ENCODE peak calls at places on chromosome 6, in six cellular contexts. Z is CD8-positive, alpha-beta T cell; B is suprapubic skin; F is spleen; S is endodermal cell; I is AG04449. C is an unnamed sample.

GRCh38 chr6:10759884-10760329 is 12.3 kb downstream of the TMEM14B start:
- DNase-seq in Z (no peak), B (no peak), F (no peak), S (no peak), I (peak; percentile 14), C (no peak)

GRCh38 chr6:11278207-11278559 is 45.7 kb upstream of the NEDD9 start:
- DNase-seq in Z (no peak), B (no peak), F (no peak), S (no peak), I (no peak), C (no peak)

GRCh38 chr6:131694832-131695426 is 6.3 kb downstream of the OR2A4 start:
- DNase-seq in Z (no peak), B (no peak), F (no peak), S (peak; percentile 90), I (no peak), C (no peak)

GRCh38 chr6:150692604-150693003 is 92.9 kb downstream of the PLEKHG1 start:
- DNase-seq in Z (no peak), B (no peak), F (no peak), S (no peak), I (no peak), C (no peak)

GRCh38 chr6:117538615-117539014 is 56.1 kb downstream of the DCBLD1 start:
- DNase-seq in Z (no peak), B (no peak), F (no peak), S (no peak), I (no peak), C (no peak)

GRCh38 chr6:53327017-53327395 is 21.7 kb downstream of the ELOVL5 start:
- DNase-seq in Z (no peak), B (no peak), F (no peak), S (no peak), I (no peak), C (no peak)

GRCh38 chr6:11659757-11660156 is 118.8 kb downstream of the ADTRP start:
- DNase-seq in Z (no peak), B (no peak), F (no peak), S (no peak), I (no peak), C (no peak)

GRCh38 chr6:62283828-62284411 is 2.1 kb downstream of the KHDRBS2 start:
- DNase-seq in Z (no peak), B (no peak), F (no peak), S (peak; percentile 46), I (no peak), C (no peak)

GRCh38 chr6:16688984-16689636 is 72.2 kb downstream of the ATXN1 start:
- DNase-seq in Z (no peak), B (no peak), F (no peak), S (no peak), I (peak; percentile 57), C (no peak)

GRCh38 chr6:159107451-159108260 is 61.5 kb upstream of the FNDC1 start:
- DNase-seq in Z (peak; percentile 47), B (no peak), F (peak; percentile 93), S (peak; percentile 44), I (no peak), C (no peak)

GRCh38 chr6:146258206-146258605 is 229.3 kb downstream of the GRM1 start:
- DNase-seq in Z (no peak), B (no peak), F (no peak), S (no peak), I (no peak), C (no peak)

GRCh38 chr6:6586671-6587526 is 1.6 kb upstream of the LY86 start:
- DNase-seq in Z (no peak), B (no peak), F (peak; percentile 86), S (no peak), I (no peak), C (no peak)

GRCh38 chr6:28655164-28655563 is 129.5 kb downstream of the GPX5 start:
- DNase-seq in Z (no peak), B (no peak), F (no peak), S (no peak), I (no peak), C (no peak)

GRCh38 chr6:79453558-79454042 is 83.6 kb downstream of the LCA5 start:
- DNase-seq in Z (no peak), B (no peak), F (no peak), S (no peak), I (no peak), C (no peak)

DNA sequence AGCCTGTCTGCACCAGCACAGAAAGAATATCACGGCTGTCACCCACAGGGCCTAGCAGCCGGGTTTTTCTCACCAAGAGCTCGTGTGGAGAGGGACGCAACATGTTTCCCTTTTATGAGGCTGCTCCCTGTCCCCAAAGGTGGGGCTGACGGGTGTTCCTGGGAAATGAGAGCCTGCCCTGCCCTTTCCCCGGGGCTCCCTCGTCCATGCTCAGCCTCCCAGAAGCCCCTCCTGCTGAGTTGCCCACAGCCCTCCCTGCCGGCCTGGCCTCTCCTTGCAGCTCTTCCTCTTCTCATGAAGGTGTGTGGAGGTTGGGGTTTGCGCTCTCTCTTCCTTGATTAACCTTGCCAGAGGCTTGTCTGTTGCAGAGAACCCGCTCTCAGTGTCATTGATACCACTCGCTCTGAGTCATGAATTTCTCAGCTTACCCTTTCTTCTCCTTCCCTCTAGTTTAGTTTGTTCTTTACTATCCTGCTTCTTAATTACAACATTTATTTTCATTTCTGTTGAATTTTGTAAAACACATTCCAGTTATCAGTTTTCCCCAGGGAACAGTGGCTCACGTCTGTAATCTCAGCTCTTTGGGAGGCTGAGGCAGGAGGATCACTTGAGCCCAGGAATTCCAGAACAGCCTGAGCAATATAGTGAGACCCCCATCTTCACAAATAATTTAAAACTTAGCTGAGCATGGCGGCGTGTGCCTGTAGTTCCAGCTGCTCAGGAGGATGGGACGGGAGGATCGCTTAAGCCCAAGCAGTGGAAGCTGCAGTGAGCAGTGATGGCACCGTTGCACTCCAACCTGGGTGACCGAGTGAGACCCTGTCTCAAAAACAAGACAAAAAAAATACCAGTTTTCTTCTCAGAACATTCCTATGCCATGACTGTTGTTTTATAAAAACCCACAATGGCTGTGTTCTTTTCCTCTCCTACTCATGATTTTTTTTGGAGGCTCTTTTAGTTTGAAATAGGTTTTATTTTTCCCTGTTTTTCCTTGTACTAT is 103.8 kb downstream of the TMEM242 start:
- DNase-seq in Z (no peak), B (no peak), F (peak; percentile 71), S (peak; percentile 80), I (no peak), C (no peak)
- TF ChIP-seq CTCF in Z (no peak), B (no peak), F (no peak), S (peak; percentile 44), I (no peak), C (peak; percentile 49)

GRCh38 chr6:14397518-14397901 is 279.9 kb downstream of the CD83 start:
- DNase-seq in Z (no peak), B (no peak), F (no peak), S (no peak), I (no peak), C (no peak)

GRCh38 chr6:14399635-14400034 is 282.1 kb downstream of the CD83 start:
- DNase-seq in Z (no peak), B (no peak), F (no peak), S (no peak), I (no peak), C (no peak)

GRCh38 chr6:14398953-14399352 is 281.4 kb downstream of the CD83 start:
- DNase-seq in Z (no peak), B (no peak), F (no peak), S (no peak), I (no peak), C (no peak)

GRCh38 chr6:14396392-14396791 is 278.8 kb downstream of the CD83 start:
- DNase-seq in Z (no peak), B (no peak), F (no peak), S (no peak), I (no peak), C (no peak)

DNA sequence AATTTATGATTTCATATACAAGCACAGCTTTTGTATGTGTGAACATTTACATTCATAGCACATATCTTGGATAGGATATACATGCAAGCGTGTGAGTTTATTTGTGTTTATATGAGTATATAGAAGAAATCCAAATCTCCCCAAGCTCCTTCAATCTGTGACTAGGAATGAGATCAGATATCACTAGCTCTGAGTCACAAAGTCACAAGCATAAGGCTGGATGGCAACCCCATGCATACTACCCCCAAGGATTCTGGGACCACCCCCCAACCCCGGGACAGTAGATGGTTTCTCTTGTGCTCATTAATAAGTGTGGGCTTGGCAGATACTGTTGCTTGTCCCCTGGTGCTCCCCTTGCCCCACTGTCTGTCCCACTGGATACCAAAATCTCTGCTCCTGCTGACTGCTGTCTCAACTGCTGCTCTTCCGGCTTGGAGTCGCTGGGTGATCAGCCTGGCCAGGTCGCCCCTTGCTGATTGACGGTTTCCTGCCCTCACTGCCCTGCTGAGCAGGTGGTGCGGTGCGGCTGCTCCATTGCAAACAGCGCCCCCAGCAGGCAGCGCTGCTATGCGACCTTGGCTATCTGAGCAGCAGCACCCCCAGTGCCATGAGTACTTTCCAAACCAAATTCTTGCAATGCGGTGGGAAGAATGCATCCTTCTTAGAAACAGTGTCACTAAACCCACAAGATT is 279.4 kb downstream of the CD83 start:
- DNase-seq in Z (no peak), B (no peak), F (peak; percentile 87), S (peak; percentile 92), I (no peak), C (no peak)
- TF ChIP-seq CTCF in Z (no peak), B (no peak), F (peak; percentile 33), S (peak; percentile 95), I (no peak), C (peak; percentile 65)

GRCh38 chr6:170261643-170262480 is 29.0 kb downstream of the DLL1 start:
- DNase-seq in Z (no peak), B (no peak), F (peak; percentile 39), S (no peak), I (no peak), C (no peak)

GRCh38 chr6:170258395-170258794 is 32.5 kb downstream of the DLL1 start:
- DNase-seq in Z (no peak), B (no peak), F (peak; percentile 47), S (no peak), I (no peak), C (no peak)

GRCh38 chr6:170259301-170259700 is 31.6 kb downstream of the DLL1 start:
- DNase-seq in Z (no peak), B (no peak), F (peak; percentile 69), S (no peak), I (no peak), C (no peak)

GRCh38 chr6:170262481-170263088 is 28.3 kb downstream of the DLL1 start:
- DNase-seq in Z (no peak), B (no peak), F (no peak), S (no peak), I (no peak), C (no peak)

GRCh38 chr6:170260686-170261085 is 30.2 kb downstream of the DLL1 start:
- DNase-seq in Z (no peak), B (no peak), F (no peak), S (no peak), I (no peak), C (no peak)
- TF ChIP-seq CTCF in Z (no peak), B (no peak), F (no peak), S (peak; percentile 65), I (no peak), C (peak; percentile 12)

DNA sequence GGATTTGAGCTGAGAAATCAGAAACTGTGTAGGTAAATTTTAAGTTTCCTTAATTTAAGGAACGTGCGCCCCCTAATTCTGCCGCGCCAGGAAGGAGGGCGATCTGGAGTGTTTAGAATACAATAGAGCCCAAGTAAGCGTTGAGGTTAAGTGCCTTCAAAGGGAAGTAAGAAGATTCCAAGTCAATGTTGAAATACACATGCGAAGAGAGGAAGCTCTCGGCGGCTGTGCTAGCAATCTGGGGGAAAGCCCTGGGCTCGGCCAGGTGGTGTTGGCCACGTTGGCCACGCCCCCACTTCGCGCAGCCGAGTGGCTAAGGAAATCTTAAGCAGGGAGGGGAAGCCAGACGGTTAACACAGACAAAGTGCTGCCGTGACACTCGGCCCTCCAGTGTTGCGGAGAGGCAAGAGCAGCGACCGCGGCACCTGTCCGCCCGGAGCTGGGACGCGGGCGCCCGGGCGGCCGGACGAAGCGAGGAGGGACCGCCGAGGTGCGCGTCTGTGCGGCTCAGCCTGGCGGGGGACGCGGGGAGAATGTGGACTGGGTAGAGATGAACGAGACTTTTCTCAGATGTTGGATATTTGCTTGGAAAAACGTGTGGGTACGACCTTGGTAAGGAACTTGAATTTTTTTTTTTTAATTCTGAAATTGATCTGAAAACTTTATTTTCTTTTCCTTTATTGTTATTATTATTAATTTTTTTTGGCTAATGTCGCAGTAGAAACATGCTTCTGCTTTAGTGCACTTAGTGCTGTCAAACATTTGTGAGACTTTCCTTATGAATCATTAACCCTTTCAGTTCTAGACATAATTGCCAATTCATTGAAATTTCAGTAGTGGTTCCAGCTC is at the start of gene PRDM1:
- DNase-seq in Z (peak; percentile 53), B (peak; percentile 88), F (peak; percentile 98), S (peak; percentile 94), I (no peak), C (no peak)
- TF ChIP-seq CTCF in Z (no peak), B (no peak), F (peak; percentile 31), S (peak; percentile 69), I (no peak), C (peak; percentile 47)

C was measured in chondrocyte.